ENCODE peak calls at places on chromosomes 3 and 15, in five cellular contexts. One of them, this sample, is unnamed.

GRCh38 chr3:98918586-98918985 is 17.1 kb upstream of the DCBLD2 start:
- DNase-seq in HepG2: no peak
- DNase-seq in GM12878: no peak
- DNase-seq in H1: no peak
- DNase-seq in NT2/D1: no peak
- DNase-seq in this sample: no peak

GRCh38 chr3:119235151-119235550 is 5.5 kb downstream of the B4GALT4 start:
- DNase-seq in H1: no peak
- DNase-seq in HepG2: no peak
- DNase-seq in GM12878: no peak
- DNase-seq in NT2/D1: no peak
- DNase-seq in this sample: no peak

GRCh38 chr15:33111051-33111451 is 83.5 kb downstream of the FMN1 start:
- DNase-seq in H1: no peak
- DNase-seq in NT2/D1: no peak
- DNase-seq in HepG2: no peak
- DNase-seq in GM12878: no peak
- DNase-seq in this sample: no peak

GRCh38 chr15:25939122-25939521 is 76.0 kb upstream of the ATP10A start:
- DNase-seq in H1: no peak
- DNase-seq in HepG2: no peak
- DNase-seq in NT2/D1: no peak
- DNase-seq in GM12878: peak; percentile 27
- DNase-seq in this sample: no peak

GRCh38 chr3:190586631-190587000 is 72.7 kb downstream of the IL1RAP start:
- DNase-seq in GM12878: no peak
- DNase-seq in HepG2: no peak
- DNase-seq in NT2/D1: no peak
- DNase-seq in H1: no peak
- DNase-seq in this sample: no peak

GRCh38 chr3:60743631-60744164 is 507.6 kb downstream of the FHIT start:
- DNase-seq in HepG2: peak; percentile 21
- DNase-seq in H1: peak; percentile 48
- DNase-seq in GM12878: no peak
- DNase-seq in NT2/D1: peak; percentile 60
- DNase-seq in this sample: peak; percentile 17

GRCh38 chr3:71502066-71502465 is 81.5 kb downstream of the FOXP1 start:
- DNase-seq in GM12878: no peak
- DNase-seq in HepG2: no peak
- DNase-seq in H1: no peak
- DNase-seq in NT2/D1: no peak
- DNase-seq in this sample: no peak

GRCh38 chr3:25775936-25776335 is 7.3 kb downstream of the NGLY1 start:
- DNase-seq in HepG2: no peak
- DNase-seq in GM12878: no peak
- DNase-seq in H1: no peak
- DNase-seq in NT2/D1: no peak
- DNase-seq in this sample: no peak

GRCh38 chr15:35693286-35693685 is 147.3 kb upstream of the DPH6 start:
- DNase-seq in GM12878: no peak
- DNase-seq in NT2/D1: no peak
- DNase-seq in H1: no peak
- DNase-seq in HepG2: no peak
- DNase-seq in this sample: no peak

GRCh38 chr15:63780969-63781368 is 52.8 kb downstream of the HERC1 start:
- DNase-seq in HepG2: no peak
- DNase-seq in NT2/D1: no peak
- DNase-seq in H1: no peak
- DNase-seq in GM12878: no peak
- DNase-seq in this sample: no peak

GRCh38 chr3:197222816-197223419 is 75.5 kb downstream of the DLG1 start:
- DNase-seq in HepG2: no peak
- DNase-seq in H1: no peak
- DNase-seq in NT2/D1: no peak
- DNase-seq in GM12878: no peak
- DNase-seq in this sample: no peak

GRCh38 chr3:192831111-192831644 is 86.5 kb downstream of the MB21D2 start:
- DNase-seq in HepG2: no peak
- DNase-seq in H1: no peak
- DNase-seq in NT2/D1: no peak
- DNase-seq in GM12878: no peak
- DNase-seq in this sample: no peak

GRCh38 chr3:112136959-112137693 is 4.1 kb upstream of the GCSAM start:
- DNase-seq in GM12878: no peak
- DNase-seq in HepG2: peak; percentile 42
- DNase-seq in H1: peak; percentile 72
- DNase-seq in NT2/D1: peak; percentile 84
- DNase-seq in this sample: peak; percentile 61

GRCh38 chr3:19446687-19447086 is 298.4 kb downstream of the KCNH8 start:
- DNase-seq in HepG2: no peak
- DNase-seq in NT2/D1: no peak
- DNase-seq in GM12878: no peak
- DNase-seq in H1: no peak
- DNase-seq in this sample: no peak

GRCh38 chr15:40313531-40314398 is 6.0 kb upstream of the PLCB2 start:
- DNase-seq in NT2/D1: no peak
- DNase-seq in HepG2: peak; percentile 53
- DNase-seq in GM12878: no peak
- DNase-seq in H1: no peak
- DNase-seq in this sample: no peak

GRCh38 chr3:53158700-53159414 is 2.2 kb upstream of the PRKCD start:
- DNase-seq in NT2/D1: no peak
- DNase-seq in HepG2: no peak
- DNase-seq in GM12878: no peak
- DNase-seq in H1: no peak
- DNase-seq in this sample: no peak
- TF ChIP-seq SUZ12 in NT2/D1: no peak
- TF ChIP-seq SUZ12 in HepG2: no peak
- TF ChIP-seq SUZ12 in GM12878: no peak
- TF ChIP-seq SUZ12 in H1: no peak
- TF ChIP-seq SUZ12 in this sample: no peak

GRCh38 chr3:194814878-194815357 is 129.2 kb downstream of the FAM43A start:
- DNase-seq in H1: no peak
- DNase-seq in HepG2: no peak
- DNase-seq in NT2/D1: no peak
- DNase-seq in GM12878: no peak
- DNase-seq in this sample: no peak
- TF ChIP-seq SUZ12 in H1: no peak
- TF ChIP-seq SUZ12 in HepG2: no peak
- TF ChIP-seq SUZ12 in NT2/D1: no peak
- TF ChIP-seq SUZ12 in GM12878: no peak
- TF ChIP-seq SUZ12 in this sample: no peak

DNA sequence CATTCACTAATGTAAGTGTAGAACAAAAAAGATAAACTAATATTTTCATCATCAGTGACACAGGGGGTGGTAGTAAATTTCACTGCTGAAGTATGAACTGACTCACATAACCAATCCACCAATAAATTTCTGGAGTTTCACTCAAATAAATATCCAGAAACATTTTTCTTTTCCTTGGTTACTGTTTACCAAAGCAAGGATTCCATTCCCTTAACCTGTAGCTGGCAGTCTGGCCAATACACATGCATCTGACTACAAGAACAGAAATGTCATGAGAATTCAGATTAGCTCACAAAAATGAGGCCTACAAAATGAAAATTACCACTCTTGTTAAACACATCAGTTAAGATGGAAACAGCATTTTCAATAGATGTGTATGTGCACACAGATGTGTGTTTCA is 80.3 kb downstream of the STAG1 start:
- DNase-seq in NT2/D1: no peak
- DNase-seq in GM12878: no peak
- DNase-seq in H1: no peak
- DNase-seq in HepG2: no peak
- DNase-seq in this sample: no peak
- TF ChIP-seq SUZ12 in NT2/D1: no peak
- TF ChIP-seq SUZ12 in GM12878: no peak
- TF ChIP-seq SUZ12 in H1: no peak
- TF ChIP-seq SUZ12 in HepG2: no peak
- TF ChIP-seq SUZ12 in this sample: no peak

DNA sequence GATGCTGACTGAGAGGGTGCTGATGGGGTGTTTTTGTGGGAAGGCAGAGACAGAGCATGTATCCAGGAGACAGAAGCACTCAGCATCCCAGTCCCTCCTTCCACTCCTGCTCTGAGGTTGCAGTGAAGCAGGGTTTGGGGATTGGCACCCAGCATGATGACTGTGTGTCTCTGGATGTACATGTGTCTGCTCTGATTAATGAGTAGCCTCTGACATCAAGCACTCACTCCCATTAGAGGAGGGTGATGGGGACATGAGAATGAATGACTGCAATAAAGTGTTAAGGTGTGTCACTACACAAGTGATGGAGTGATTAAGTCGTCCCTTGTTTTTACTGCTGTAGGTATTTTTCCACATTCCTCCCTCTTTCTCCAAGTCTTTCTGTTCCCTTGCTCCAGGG is 9.6 kb upstream of the MYZAP start:
- DNase-seq in GM12878: no peak
- DNase-seq in HepG2: no peak
- DNase-seq in NT2/D1: no peak
- DNase-seq in H1: no peak
- DNase-seq in this sample: no peak
- TF ChIP-seq SUZ12 in GM12878: no peak
- TF ChIP-seq SUZ12 in HepG2: no peak
- TF ChIP-seq SUZ12 in NT2/D1: no peak
- TF ChIP-seq SUZ12 in H1: no peak
- TF ChIP-seq SUZ12 in this sample: no peak

GRCh38 chr15:52677593-52677992 is 1.6 kb downstream of the ATOSA start:
- DNase-seq in NT2/D1: no peak
- DNase-seq in H1: no peak
- DNase-seq in HepG2: no peak
- DNase-seq in GM12878: peak; percentile 46
- DNase-seq in this sample: no peak
- TF ChIP-seq SUZ12 in NT2/D1: no peak
- TF ChIP-seq SUZ12 in H1: no peak
- TF ChIP-seq SUZ12 in HepG2: no peak
- TF ChIP-seq SUZ12 in GM12878: no peak
- TF ChIP-seq SUZ12 in this sample: no peak

GRCh38 chr3:66075281-66075680 is 36.6 kb upstream of the MAGI1 start:
- DNase-seq in NT2/D1: no peak
- DNase-seq in H1: no peak
- DNase-seq in HepG2: peak; percentile 9
- DNase-seq in GM12878: no peak
- DNase-seq in this sample: no peak
- TF ChIP-seq SUZ12 in NT2/D1: no peak
- TF ChIP-seq SUZ12 in H1: no peak
- TF ChIP-seq SUZ12 in HepG2: no peak
- TF ChIP-seq SUZ12 in GM12878: no peak
- TF ChIP-seq SUZ12 in this sample: no peak

DNA sequence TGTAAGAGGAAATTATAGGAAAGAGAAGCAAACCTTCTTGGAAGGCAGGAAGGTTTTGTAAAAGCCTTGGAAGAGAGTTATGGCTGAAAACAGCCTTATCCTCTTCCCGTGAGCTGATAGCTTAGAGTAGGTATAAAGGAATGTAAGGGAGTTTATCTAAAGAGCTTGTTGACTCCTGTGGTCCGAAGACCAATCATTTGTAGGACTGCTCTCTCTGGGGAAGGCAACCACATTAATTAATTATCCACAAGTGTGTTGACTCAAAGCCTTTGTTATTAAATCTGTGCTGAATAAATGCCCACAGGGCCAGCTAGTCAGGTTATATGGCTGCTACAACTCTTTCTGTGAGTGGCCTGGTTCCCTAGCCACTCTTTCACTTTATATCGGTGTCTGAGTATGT is 452.1 kb upstream of the RASGRP1 start:
- DNase-seq in H1: no peak
- DNase-seq in NT2/D1: no peak
- DNase-seq in GM12878: no peak
- DNase-seq in HepG2: no peak
- DNase-seq in this sample: no peak
- TF ChIP-seq SUZ12 in H1: no peak
- TF ChIP-seq SUZ12 in NT2/D1: no peak
- TF ChIP-seq SUZ12 in GM12878: no peak
- TF ChIP-seq SUZ12 in HepG2: no peak
- TF ChIP-seq SUZ12 in this sample: no peak

This sample was measured in HEK293T.